ENCODE peak calls at places on chromosomes 7 and 10, in seven cellular contexts. K is HFF-Myc, J is lower lobe of right lung, Z is fibroblast of pulmonary artery, P is WERI-Rb-1, S is GM23338, M is kidney epithelial cell. Y is an unnamed sample.
A peak's percentile ranks its signal among the peaks of the same experiment; 100 is the strongest.

GRCh38 chr10:109633846-109634245 is 289.5 kb downstream of the XPNPEP1 start:
- DNase-seq in K (no peak), Z (no peak), S (peak; percentile 17), M (no peak), J (no peak), P (no peak), Y (no peak)

GRCh38 chr7:40680657-40681056 is 545.9 kb downstream of the SUGCT start:
- DNase-seq in J (no peak), K (no peak), Z (peak; percentile 52), M (no peak), P (peak; percentile 21), S (peak; percentile 74), Y (no peak)

GRCh38 chr10:120989279-120989678 is 138.1 kb downstream of the WDR11 start:
- DNase-seq in K (no peak), M (no peak), Z (no peak), S (peak; percentile 14), J (no peak), P (no peak), Y (no peak)

GRCh38 chr7:13603661-13604060 is 385.8 kb downstream of the ETV1 start:
- DNase-seq in P (no peak), Z (no peak), M (peak; percentile 72), S (no peak), K (no peak), J (no peak), Y (no peak)

GRCh38 chr10:49200859-49201258 is 12.7 kb upstream of the TMEM273 start:
- DNase-seq in M (no peak), S (no peak), Z (peak; percentile 16), J (no peak), K (no peak), P (no peak), Y (no peak)

GRCh38 chr7:157693071-157693520 is 356.3 kb downstream of the DNAJB6 start:
- DNase-seq in M (no peak), P (no peak), Z (no peak), K (no peak), J (no peak), S (no peak), Y (no peak)

GRCh38 chr10:16519250-16519907 is 2.3 kb downstream of the C1QL3 start:
- DNase-seq in M (no peak), S (peak; percentile 39), P (no peak), K (no peak), J (no peak), Z (no peak), Y (no peak)

GRCh38 chr7:1839701-1840100 is 169.6 kb downstream of the ELFN1 start:
- DNase-seq in P (peak; percentile 42), K (no peak), S (no peak), Z (no peak), J (peak; percentile 45), M (no peak), Y (no peak)

GRCh38 chr10:100562806-100563293 is 27.1 kb downstream of the HIF1AN start:
- DNase-seq in M (no peak), J (no peak), S (peak; percentile 85), P (peak; percentile 80), K (no peak), Z (peak; percentile 54), Y (no peak)

GRCh38 chr10:87589653-87590052 is 70.0 kb upstream of the PAPSS2 start:
- DNase-seq in K (peak; percentile 47), M (no peak), S (no peak), Z (no peak), P (no peak), J (no peak), Y (no peak)

GRCh38 chr7:2107386-2108085 is 125.2 kb downstream of the MAD1L1 start:
- DNase-seq in Z (no peak), K (no peak), P (no peak), S (no peak), M (no peak), J (no peak), Y (no peak)

GRCh38 chr7:100563100-100563564 is 10.6 kb downstream of the SAP25 start:
- DNase-seq in P (no peak), M (no peak), S (no peak), Z (no peak), K (no peak), J (no peak), Y (no peak)

GRCh38 chr10:90407116-90407515 is 450.7 kb downstream of the HTR7 start:
- DNase-seq in P (no peak), M (no peak), K (no peak), J (no peak), S (peak; percentile 4), Z (peak; percentile 14), Y (no peak)

GRCh38 chr10:119517235-119518141 is 25.0 kb downstream of the RGS10 start:
- DNase-seq in K (no peak), Z (no peak), P (no peak), M (no peak), J (peak; percentile 64), S (no peak), Y (no peak)

GRCh38 chr10:70477661-70478162 is 855 bp upstream of the PALD1 start:
- DNase-seq in M (no peak), S (peak; percentile 66), Z (peak; percentile 30), J (no peak), P (no peak), K (peak; percentile 40), Y (no peak)

GRCh38 chr10:70479161-70479531 is 579 bp downstream of the PALD1 start:
- DNase-seq in K (no peak), P (peak; percentile 21), Z (no peak), J (no peak), S (peak; percentile 55), M (no peak), Y (no peak)

GRCh38 chr10:70480254-70480861 is 1.8 kb downstream of the PALD1 start:
- DNase-seq in J (no peak), Z (no peak), K (no peak), S (no peak), P (no peak), M (no peak), Y (no peak)

GRCh38 chr10:70479626-70480253 is 1.2 kb downstream of the PALD1 start:
- DNase-seq in Z (no peak), P (no peak), J (no peak), M (peak; percentile 35), S (peak; percentile 36), K (no peak), Y (no peak)

GRCh38 chr10:70478191-70479160 is at the start of gene PALD1:
- DNase-seq in S (peak; percentile 88), K (peak; percentile 27), J (peak; percentile 78), Z (peak; percentile 5), M (no peak), P (peak; percentile 55), Y (peak; percentile 12)
- TF ChIP-seq CTCF in S (no peak), K (no peak), J (peak; percentile 30), Z (no peak), M (no peak), P (no peak), Y (no peak)

DNA sequence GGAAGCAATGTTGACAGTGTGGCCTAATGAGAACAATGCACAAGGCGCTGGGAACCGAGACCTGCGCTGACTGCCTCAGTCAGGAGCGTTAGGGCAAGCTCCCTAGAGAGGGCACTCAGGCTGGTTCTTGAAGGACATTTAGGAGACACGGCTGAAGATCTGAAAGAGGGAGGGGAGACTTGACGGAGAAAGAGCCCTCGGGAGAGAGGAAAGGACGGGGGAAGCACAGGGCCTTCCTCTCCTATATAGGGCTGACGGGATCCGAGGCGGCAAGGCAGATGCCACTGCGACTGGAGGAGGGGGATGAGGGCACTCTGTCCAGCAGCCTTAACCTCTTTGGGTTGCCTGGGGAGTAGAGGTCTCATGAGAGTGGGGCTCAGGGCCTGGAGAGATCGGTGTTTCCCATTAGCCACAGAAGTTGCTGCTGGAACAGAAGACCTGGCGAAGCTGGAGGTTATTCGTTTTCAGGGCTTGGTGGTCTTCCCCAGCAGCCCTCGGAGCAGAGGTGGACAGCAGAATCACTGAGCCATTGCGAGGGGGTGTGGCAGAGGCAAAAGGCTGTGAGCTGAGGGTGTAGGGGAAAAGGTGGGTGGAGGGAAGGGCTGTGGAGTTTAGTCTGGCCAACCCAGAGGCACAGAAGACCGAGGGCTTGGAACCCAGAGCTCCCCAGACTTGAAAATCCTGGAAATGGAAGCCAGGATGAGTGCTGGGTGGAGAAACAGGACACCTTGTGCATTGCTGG is 36.0 kb downstream of the CLEC2L start:
- DNase-seq in K (no peak), Z (no peak), M (no peak), J (no peak), P (no peak), S (no peak), Y (no peak)
- H3K4me3 ChIP-seq in K (no peak overlapping the region), Z (no peak overlapping the region), M (no peak overlapping the region), J (no peak overlapping the region), P (no peak overlapping the region), S (no peak overlapping the region), Y (no peak overlapping the region)

DNA sequence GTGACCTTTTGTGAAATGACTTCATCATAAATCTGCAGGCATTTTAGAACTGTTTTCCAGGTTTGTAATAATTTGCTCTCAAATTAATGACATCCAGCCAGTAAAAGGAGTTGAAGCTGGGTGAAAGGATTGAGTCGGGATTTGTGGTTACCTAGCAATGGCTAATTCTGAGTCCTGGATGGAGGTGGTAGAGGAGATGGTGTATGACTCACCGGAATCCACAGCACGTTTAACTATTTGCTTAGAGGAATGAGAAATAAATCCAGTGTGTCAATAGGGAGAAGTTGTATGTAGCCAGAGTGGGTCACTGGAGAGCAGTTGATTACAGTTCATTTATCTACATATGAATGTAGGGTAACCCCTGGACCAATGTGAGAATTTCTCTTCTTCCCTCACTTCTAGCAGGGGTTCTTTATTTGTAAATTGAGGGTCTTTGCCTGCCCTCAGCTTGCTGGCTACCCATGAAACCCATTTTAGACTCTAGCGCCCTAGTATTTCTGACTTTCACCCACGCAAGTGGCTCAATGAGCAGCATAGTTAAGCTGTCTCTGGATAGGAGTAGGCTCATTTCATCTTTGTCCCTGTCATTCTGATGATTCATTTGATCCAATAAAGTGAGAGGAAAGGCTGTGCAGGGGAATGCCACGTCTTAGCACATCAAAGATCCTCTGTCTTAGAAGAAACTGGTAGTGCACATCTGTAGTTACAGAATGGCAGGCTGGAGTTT is 547.8 kb downstream of the SORCS3 start:
- DNase-seq in K (no peak), S (no peak), J (no peak), M (peak; percentile 92), P (peak; percentile 55), Z (peak; percentile 1), Y (peak; percentile 75)
- TF ChIP-seq CTCF in K (no peak), S (no peak), J (no peak), M (no peak), P (no peak), Z (no peak), Y (no peak)

GRCh38 chr7:122306320-122307227 is 2.0 kb upstream of the FEZF1 start:
- DNase-seq in M (no peak), P (peak; percentile 28), K (no peak), Z (no peak), S (peak; percentile 94), J (no peak), Y (no peak)

GRCh38 chr7:122305475-122306319 is 1.1 kb upstream of the FEZF1 start:
- DNase-seq in M (no peak), P (peak; percentile 54), S (peak; percentile 70), Z (peak; percentile 6), K (no peak), J (no peak), Y (no peak)

GRCh38 chr7:122304996-122305421 is 459 bp upstream of the FEZF1 start:
- DNase-seq in P (no peak), J (no peak), S (peak; percentile 60), M (no peak), K (no peak), Z (peak; percentile 17), Y (no peak)

GRCh38 chr7:122304604-122304975 is at the start of gene FEZF1:
- DNase-seq in P (peak; percentile 41), J (peak; percentile 49), S (peak; percentile 81), K (no peak), Z (peak; percentile 8), M (no peak), Y (no peak)

GRCh38 chr7:122307228-122307619 is 2.7 kb upstream of the FEZF1 start:
- DNase-seq in K (no peak), Z (no peak), S (peak; percentile 80), M (no peak), P (peak; percentile 58), J (no peak), Y (no peak)
- H3K4me3 ChIP-seq in K (no peak overlapping the region), Z (no peak overlapping the region), S (peak overlapping the region; percentile 74), M (no peak overlapping the region), P (peak overlapping the region; percentile 11), J (no peak overlapping the region), Y (no peak overlapping the region)

Y was measured in astrocyte of the cerebellum.